ENCODE peak calls at places on chromosomes 5 and 9, in ten cellular contexts. W is CD8-positive, alpha-beta T cell; U is heart right ventricle; A is breast epithelium; C is Peyer's patch; Q is endodermal cell; L is aorta; K is upper lobe of left lung; V is tibial nerve; I is HCT116. H is an unnamed sample.
A peak's percentile ranks its signal among the peaks of the same experiment; 100 is the strongest.

GRCh38 chr5:167065784-167066183 is 1225.7 kb upstream of the WWC1 start:
- DNase-seq in Q (no peak), V (no peak), W (no peak), L (no peak), C (no peak), A (no peak), I (no peak), K (no peak), U (no peak), H (no peak)

GRCh38 chr9:95516736-95517558 is at the start of gene PTCH1:
- DNase-seq in L (peak; percentile 56), Q (peak; percentile 79), C (peak; percentile 77), I (no peak), K (peak; percentile 88), W (peak; percentile 71), V (no peak), A (no peak), U (no peak), H (no peak)

GRCh38 chr5:158977642-158978041 is 122.1 kb downstream of the EBF1 start:
- DNase-seq in Q (no peak), U (no peak), L (no peak), V (no peak), K (no peak), A (no peak), W (no peak), I (no peak), C (no peak), H (no peak)

GRCh38 chr5:115471674-115472073 is 72.9 kb downstream of the FEM1C start:
- DNase-seq in A (peak; percentile 61), I (no peak), Q (no peak), L (no peak), K (no peak), U (peak; percentile 36), W (no peak), C (no peak), V (no peak), H (no peak)

GRCh38 chr9:134497283-134497860 is 144.2 kb upstream of the COL5A1 start:
- DNase-seq in L (peak; percentile 3), W (no peak), K (no peak), A (no peak), I (no peak), C (no peak), U (no peak), V (no peak), Q (no peak), H (no peak)

GRCh38 chr5:173412566-173412965 is 84.4 kb upstream of the STC2 start:
- DNase-seq in L (no peak), I (no peak), C (no peak), V (no peak), W (no peak), Q (no peak), U (no peak), K (peak; percentile 59), A (no peak), H (no peak)

GRCh38 chr5:137415231-137415681 is 83.9 kb downstream of the SPOCK1 start:
- DNase-seq in V (no peak), C (no peak), L (no peak), W (no peak), K (no peak), A (no peak), Q (no peak), U (no peak), I (no peak), H (peak; percentile 64)

GRCh38 chr5:90866915-90867715 is 308.5 kb downstream of the ADGRV1 start:
- DNase-seq in U (no peak), Q (no peak), L (no peak), I (no peak), A (no peak), K (no peak), C (no peak), W (no peak), V (no peak), H (no peak)

GRCh38 chr5:157198277-157199058 is 17.8 kb downstream of the ITK start:
- DNase-seq in K (no peak), U (no peak), L (no peak), W (no peak), C (no peak), Q (no peak), A (no peak), I (no peak), V (no peak), H (no peak)

GRCh38 chr9:104094534-104095020 is 468 bp downstream of the SMC2 start:
- DNase-seq in I (no peak), U (no peak), Q (no peak), L (no peak), W (no peak), C (no peak), K (peak; percentile 89), V (no peak), A (no peak), H (no peak)

GRCh38 chr5:39420482-39421145 is 4.2 kb downstream of the DAB2 start:
- DNase-seq in C (no peak), Q (no peak), U (peak; percentile 84), K (no peak), L (peak; percentile 93), V (peak; percentile 79), W (no peak), I (no peak), A (no peak), H (peak; percentile 72)

GRCh38 chr5:126414874-126415502 is 8.2 kb upstream of the GRAMD2B start:
- DNase-seq in W (no peak), V (peak; percentile 70), K (no peak), A (no peak), Q (no peak), U (peak; percentile 85), I (no peak), L (no peak), C (no peak), H (peak; percentile 44)

GRCh38 chr9:119349548-119349947 is 19.7 kb downstream of the BRINP1 start:
- DNase-seq in Q (peak; percentile 85), W (no peak), C (no peak), L (no peak), U (no peak), A (no peak), K (no peak), V (no peak), I (no peak), H (no peak)

GRCh38 chr9:106689089-106689488 is 173.9 kb upstream of the ZNF462 start:
- DNase-seq in A (no peak), Q (no peak), I (no peak), L (no peak), C (no peak), U (no peak), K (no peak), W (no peak), V (no peak), H (no peak)

GRCh38 chr9:131485728-131486381 is 16.9 kb upstream of the POMT1 start:
- DNase-seq in Q (no peak), U (no peak), K (no peak), A (no peak), I (no peak), C (no peak), W (no peak), L (no peak), V (no peak), H (no peak)

GRCh38 chr9:131484560-131485185 is 18.0 kb upstream of the POMT1 start:
- DNase-seq in I (no peak), Q (no peak), L (no peak), U (no peak), A (no peak), V (no peak), C (no peak), W (no peak), K (no peak), H (no peak)

GRCh38 chr9:131487621-131488031 is 15.1 kb upstream of the POMT1 start:
- DNase-seq in V (no peak), A (no peak), W (no peak), Q (no peak), U (no peak), I (no peak), L (no peak), K (no peak), C (no peak), H (no peak)

GRCh38 chr9:131485206-131485605 is 17.5 kb upstream of the POMT1 start:
- DNase-seq in V (no peak), A (no peak), W (no peak), K (no peak), I (no peak), C (no peak), Q (no peak), L (no peak), U (no peak), H (no peak)

DNA sequence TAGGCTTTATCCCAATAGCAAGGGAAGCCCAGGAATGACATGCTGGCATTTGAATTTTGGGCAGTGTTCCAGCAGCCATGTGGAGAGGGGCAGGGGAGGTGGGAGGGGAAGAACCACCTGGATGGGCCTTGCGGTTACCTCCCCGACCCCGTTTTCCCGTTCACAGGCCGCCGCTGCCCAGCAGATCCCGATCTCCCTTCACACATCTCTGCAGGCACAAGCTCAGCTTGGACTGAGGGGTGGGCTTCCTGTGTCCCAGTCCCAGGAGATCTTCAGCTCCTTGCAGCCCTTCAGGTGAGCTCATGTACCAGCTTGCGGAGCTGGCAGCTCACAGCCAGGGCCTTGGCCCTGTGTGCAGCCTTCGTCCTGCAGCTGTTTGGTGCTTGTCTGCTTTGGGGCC is 15.7 kb upstream of the POMT1 start:
- DNase-seq in L (no peak), I (no peak), U (no peak), W (no peak), K (no peak), A (no peak), Q (no peak), C (no peak), V (no peak), H (no peak)
- H3K36me3 ChIP-seq in L (peaks cover 17% of the 10 kb centered on the region), I (peaks cover 90% of the 10 kb centered on the region), U (peaks cover 92% of the 10 kb centered on the region), W (peaks cover 88% of the 10 kb centered on the region), K (peaks cover 100% of the 10 kb centered on the region), A (peaks cover 28% of the 10 kb centered on the region), Q (peaks cover 98% of the 10 kb centered on the region), C (no peaks in the 10 kb centered on the region), V (peaks cover 100% of the 10 kb centered on the region), H (peaks cover 76% of the 10 kb centered on the region)

GRCh38 chr5:97854871-97855762 is 672.1 kb upstream of the RIOK2 start:
- DNase-seq in W (no peak), A (no peak), V (no peak), L (no peak), Q (peak; percentile 67), C (no peak), K (no peak), U (peak; percentile 16), I (no peak), H (no peak)
- H3K36me3 ChIP-seq in W (no peaks in the 10 kb centered on the region), A (no peaks in the 10 kb centered on the region), V (no peaks in the 10 kb centered on the region), L (no peaks in the 10 kb centered on the region), Q (no peaks in the 10 kb centered on the region), C (no peaks in the 10 kb centered on the region), K (no peaks in the 10 kb centered on the region), U (no peaks in the 10 kb centered on the region), I (no peaks in the 10 kb centered on the region), H (no peaks in the 10 kb centered on the region)

DNA sequence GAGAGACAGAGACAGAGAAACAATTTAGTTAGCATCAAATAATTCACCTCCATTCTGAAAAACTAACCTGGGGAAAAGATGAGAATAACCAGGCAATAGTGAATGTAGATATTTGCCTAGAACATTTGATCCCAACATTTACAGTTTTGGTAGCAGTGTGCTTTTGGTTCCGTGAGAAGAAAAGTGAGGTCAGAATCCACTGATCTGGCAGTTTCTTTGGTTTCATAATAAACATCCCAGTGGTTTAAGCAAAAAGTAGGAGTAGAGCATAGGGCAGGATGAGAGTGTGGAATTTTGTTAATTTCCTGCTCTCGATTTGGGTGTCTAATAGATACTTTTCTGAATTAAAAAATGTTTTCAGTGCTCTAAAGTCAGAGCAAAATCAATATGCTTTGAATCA is 887.0 kb downstream of the NR2F1-AS1 start:
- DNase-seq in C (no peak), Q (no peak), I (no peak), U (no peak), K (no peak), A (no peak), L (no peak), W (no peak), V (no peak), H (no peak)
- H3K36me3 ChIP-seq in C (no peaks in the 10 kb centered on the region), Q (no peaks in the 10 kb centered on the region), I (no peaks in the 10 kb centered on the region), U (no peaks in the 10 kb centered on the region), K (no peaks in the 10 kb centered on the region), A (no peaks in the 10 kb centered on the region), L (no peaks in the 10 kb centered on the region), W (no peaks in the 10 kb centered on the region), V (no peaks in the 10 kb centered on the region), H (no peaks in the 10 kb centered on the region)

GRCh38 chr9:136923881-136924280 is 20.7 kb downstream of the FBXW5 start:
- DNase-seq in I (no peak), C (no peak), L (no peak), K (peak; percentile 68), U (no peak), A (no peak), Q (no peak), V (no peak), W (no peak), H (no peak)
- H3K36me3 ChIP-seq in I (peaks cover 40% of the 10 kb centered on the region), C (no peaks in the 10 kb centered on the region), L (no peaks in the 10 kb centered on the region), K (peaks cover 68% of the 10 kb centered on the region), U (peaks cover 15% of the 10 kb centered on the region), A (no peaks in the 10 kb centered on the region), Q (peaks cover 44% of the 10 kb centered on the region), V (peaks cover 58% of the 10 kb centered on the region), W (peaks cover 4% of the 10 kb centered on the region), H (peaks cover 31% of the 10 kb centered on the region)